ENCODE peak calls at places on chromosomes 13 and 19, in six cellular contexts. C, J, U, L, W and G are unnamed samples.

GRCh38 chr13:46172531-46172991 is 9.4 kb downstream of the LCP1 start:
- DNase-seq in W (no peak), C (no peak), J (no peak), U (no peak), L (no peak), G (no peak)

GRCh38 chr13:41137241-41137640 is 4.6 kb upstream of the KBTBD6 start:
- DNase-seq in J (no peak), L (no peak), U (no peak), W (no peak), C (no peak), G (no peak)

GRCh38 chr13:30705672-30706071 is 29.7 kb upstream of the ALOX5AP start:
- DNase-seq in C (no peak), L (no peak), J (no peak), W (no peak), U (no peak), G (no peak)

GRCh38 chr19:34588249-34588648 is 88.7 kb downstream of the SCGB2B2 start:
- DNase-seq in U (no peak), L (no peak), W (no peak), J (peak), C (no peak), G (no peak)

GRCh38 chr13:72677431-72677830 is 50.0 kb downstream of the MZT1 start:
- DNase-seq in L (no peak), C (no peak), W (no peak), U (no peak), J (no peak), G (no peak)

GRCh38 chr13:39963612-39964011 is 308.1 kb downstream of the COG6 start:
- DNase-seq in U (no peak), J (no peak), L (no peak), C (no peak), W (no peak), G (no peak)

GRCh38 chr19:44685877-44686276 is 13.1 kb upstream of the CEACAM16 start:
- DNase-seq in W (no peak), J (no peak), C (no peak), L (no peak), U (no peak), G (no peak)

GRCh38 chr19:47232422-47233211 is 1.6 kb upstream of the BBC3 start:
- DNase-seq in J (no peak), U (no peak), W (no peak), C (no peak), L (no peak), G (no peak)

GRCh38 chr13:73268306-73268705 is 209.5 kb downstream of the KLF5 start:
- DNase-seq in L (no peak), U (no peak), W (no peak), J (no peak), C (no peak), G (no peak)

GRCh38 chr13:66036024-66036614 is 1194.0 kb downstream of the PCDH9 start:
- DNase-seq in U (no peak), J (no peak), W (peak), C (no peak), L (no peak), G (no peak)

GRCh38 chr13:66689037-66689619 is 541.0 kb downstream of the PCDH9 start:
- DNase-seq in L (no peak), W (no peak), U (no peak), J (no peak), C (no peak), G (no peak)

GRCh38 chr19:39413269-39413902 is 917 bp downstream of the PLEKHG2 start:
- DNase-seq in L (no peak), J (no peak), W (peak), C (peak), U (no peak), G (peak)

GRCh38 chr19:12000152-12000981 is 35.1 kb downstream of the ZNF433 start:
- DNase-seq in U (peak), C (no peak), J (no peak), W (no peak), L (no peak), G (no peak)

GRCh38 chr19:38191747-38192146 is 32.3 kb downstream of the DPF1 start:
- DNase-seq in U (no peak), L (no peak), J (no peak), C (no peak), W (no peak), G (no peak)

GRCh38 chr19:48006762-48007161 is 12.3 kb downstream of the ELSPBP1 start:
- DNase-seq in L (peak), C (peak), J (peak), W (peak), U (no peak), G (peak)

GRCh38 chr19:13959962-13960862 is 7.9 kb downstream of the DCAF15 start:
- DNase-seq in W (peak), U (no peak), C (peak), J (no peak), L (no peak), G (peak)

GRCh38 chr13:68261105-68261504 is 1031.0 kb upstream of the PCDH9 start:
- DNase-seq in L (peak), J (no peak), W (peak), U (no peak), C (peak), G (peak)

GRCh38 chr13:97224544-97225324 is 2.6 kb downstream of the MBNL2 start:
- DNase-seq in U (no peak), J (no peak), L (peak), C (no peak), W (no peak), G (no peak)

GRCh38 chr13:45847554-45848224 is 3.9 kb downstream of the SIAH3 start:
- DNase-seq in C (no peak), L (no peak), J (no peak), U (no peak), W (peak), G (no peak)

GRCh38 chr13:44703371-44703770 is 127.2 kb upstream of the TSC22D1 start:
- DNase-seq in J (no peak), W (no peak), L (no peak), U (no peak), C (no peak), G (no peak)

GRCh38 chr13:94947965-94948371 is 235.6 kb upstream of the SOX21 start:
- DNase-seq in L (no peak), U (no peak), W (no peak), J (no peak), C (no peak), G (no peak)

GRCh38 chr19:30073152-30074000 is 131.3 kb downstream of the URI1 start:
- DNase-seq in L (no peak), U (no peak), W (no peak), J (no peak), C (no peak), G (peak)

GRCh38 chr13:110133425-110134235 is 173.3 kb downstream of the COL4A1 start:
- DNase-seq in C (no peak), J (no peak), W (no peak), L (no peak), U (no peak), G (no peak)

GRCh38 chr13:42991892-42992584 is at the start of gene EPSTI1:
- DNase-seq in J (no peak), W (peak), C (peak), U (no peak), L (no peak), G (peak)

GRCh38 chr19:11033763-11034162 is 55.5 kb upstream of the LDLR start:
- DNase-seq in L (no peak), W (no peak), U (no peak), C (no peak), J (no peak), G (no peak)

GRCh38 chr13:72556945-72557344 is 170.5 kb downstream of the MZT1 start:
- DNase-seq in W (no peak), C (no peak), J (no peak), U (no peak), L (no peak), G (no peak)

GRCh38 chr13:110506859-110507566 is 54.5 kb downstream of the RAB20 start:
- DNase-seq in J (no peak), W (peak), U (no peak), L (no peak), C (no peak), G (no peak)

GRCh38 chr19:17296278-17296677 is 6.9 kb downstream of the ABHD8 start:
- DNase-seq in U (no peak), L (no peak), W (no peak), J (no peak), C (no peak), G (no peak)

GRCh38 chr19:14031719-14032480 is at the start of gene IL27RA:
- DNase-seq in J (no peak), L (peak), U (peak), C (peak), W (peak), G (peak)

GRCh38 chr13:27053235-27053884 is 118.3 kb downstream of the USP12 start:
- DNase-seq in J (no peak), W (peak), U (no peak), L (no peak), C (no peak), G (no peak)

DNA sequence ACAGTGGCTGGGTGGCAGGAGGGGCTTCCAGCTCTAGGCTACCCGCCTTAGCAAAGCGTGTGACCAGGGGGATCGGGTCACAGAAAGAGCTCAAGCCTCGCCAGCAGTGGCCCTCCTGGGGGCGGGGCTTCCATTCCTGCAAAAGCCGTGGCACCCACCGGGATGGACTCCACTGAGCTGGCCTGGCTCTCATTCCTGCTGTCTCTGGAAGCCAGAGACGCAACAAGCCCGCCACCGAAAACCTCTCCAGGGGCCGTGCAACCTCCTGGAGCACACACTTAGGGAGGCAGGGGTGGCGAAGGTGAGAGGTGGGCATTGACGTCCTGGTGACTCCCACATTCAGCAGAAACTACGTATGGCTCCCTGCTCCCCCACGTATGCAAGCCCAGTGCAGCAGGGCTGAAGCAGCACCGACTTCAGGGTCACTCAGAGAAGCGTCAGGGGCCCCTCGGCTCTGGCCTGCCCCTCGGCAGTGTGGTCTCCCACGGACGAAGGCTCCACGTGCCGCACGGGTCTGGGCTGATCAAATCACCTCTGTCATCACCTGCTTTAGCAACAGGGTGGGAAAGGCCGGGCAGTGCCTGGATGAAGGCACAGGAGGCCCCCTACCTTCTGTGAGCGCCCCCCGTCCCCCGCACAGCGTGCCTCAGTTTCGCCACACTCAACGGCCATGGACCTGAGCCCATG is 3.1 kb downstream of the C19orf25 start:
- DNase-seq in U (no peak), W (no peak), J (no peak), L (no peak), C (no peak), G (no peak)
- TF ChIP-seq ATF3 in U (no peak), W (no peak), J (no peak), L (no peak), C (no peak), G (no peak)

GRCh38 chr19:19271828-19272599 is 1.1 kb downstream of the TM6SF2 start:
- DNase-seq in C (no peak), U (no peak), W (no peak), J (no peak), L (no peak), G (no peak)

GRCh38 chr19:19270749-19271571 is 2.1 kb downstream of the TM6SF2 start:
- DNase-seq in J (no peak), U (no peak), C (no peak), L (no peak), W (no peak), G (no peak)

GRCh38 chr19:19268453-19269385 is 4.4 kb downstream of the TM6SF2 start:
- DNase-seq in C (no peak), U (no peak), L (no peak), J (no peak), W (no peak), G (no peak)

GRCh38 chr19:19267305-19267704 is 5.8 kb downstream of the TM6SF2 start:
- DNase-seq in C (no peak), J (no peak), U (no peak), W (no peak), L (no peak), G (no peak)

DNA sequence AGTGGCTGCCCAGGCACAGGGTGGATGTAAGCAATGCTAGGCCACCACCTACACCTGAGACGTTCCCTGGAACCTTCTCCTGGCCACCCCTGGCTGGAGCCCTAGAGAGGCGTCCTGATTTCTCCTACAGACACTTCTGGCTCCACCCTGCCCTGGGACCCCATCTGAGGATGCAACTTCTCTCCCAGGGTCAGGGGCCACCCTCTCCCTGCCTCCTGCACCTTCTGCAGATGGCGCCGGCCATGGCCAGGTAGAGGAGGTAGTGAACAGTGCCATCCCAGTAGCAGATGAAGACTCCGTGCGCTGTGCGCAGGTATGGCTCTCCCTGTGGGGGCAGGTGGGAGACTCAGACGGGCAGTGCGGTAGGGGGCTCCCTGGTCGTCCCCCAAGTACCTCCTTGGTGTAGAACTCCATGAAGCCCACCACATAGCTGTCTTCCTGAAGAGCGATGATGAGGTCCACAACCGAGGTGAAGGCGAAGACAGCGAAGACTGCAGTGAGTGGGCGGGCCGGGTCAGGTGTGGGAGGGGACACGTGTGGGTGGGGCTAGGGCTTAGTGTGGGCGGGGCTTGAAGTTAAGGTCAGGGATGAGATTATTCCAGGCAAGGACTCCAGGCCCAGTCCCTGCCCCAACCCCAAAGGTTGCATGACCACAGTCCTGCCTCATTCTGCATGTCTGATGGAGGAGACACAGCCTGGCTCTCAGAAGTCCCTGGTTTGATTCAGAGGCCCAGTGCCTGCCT is 3.0 kb downstream of the TM6SF2 start:
- DNase-seq in C (peak), U (no peak), J (no peak), L (no peak), W (peak), G (peak)
- TF ChIP-seq ATF3 in C (no peak), U (no peak), J (no peak), L (no peak), W (no peak), G (no peak)

DNA sequence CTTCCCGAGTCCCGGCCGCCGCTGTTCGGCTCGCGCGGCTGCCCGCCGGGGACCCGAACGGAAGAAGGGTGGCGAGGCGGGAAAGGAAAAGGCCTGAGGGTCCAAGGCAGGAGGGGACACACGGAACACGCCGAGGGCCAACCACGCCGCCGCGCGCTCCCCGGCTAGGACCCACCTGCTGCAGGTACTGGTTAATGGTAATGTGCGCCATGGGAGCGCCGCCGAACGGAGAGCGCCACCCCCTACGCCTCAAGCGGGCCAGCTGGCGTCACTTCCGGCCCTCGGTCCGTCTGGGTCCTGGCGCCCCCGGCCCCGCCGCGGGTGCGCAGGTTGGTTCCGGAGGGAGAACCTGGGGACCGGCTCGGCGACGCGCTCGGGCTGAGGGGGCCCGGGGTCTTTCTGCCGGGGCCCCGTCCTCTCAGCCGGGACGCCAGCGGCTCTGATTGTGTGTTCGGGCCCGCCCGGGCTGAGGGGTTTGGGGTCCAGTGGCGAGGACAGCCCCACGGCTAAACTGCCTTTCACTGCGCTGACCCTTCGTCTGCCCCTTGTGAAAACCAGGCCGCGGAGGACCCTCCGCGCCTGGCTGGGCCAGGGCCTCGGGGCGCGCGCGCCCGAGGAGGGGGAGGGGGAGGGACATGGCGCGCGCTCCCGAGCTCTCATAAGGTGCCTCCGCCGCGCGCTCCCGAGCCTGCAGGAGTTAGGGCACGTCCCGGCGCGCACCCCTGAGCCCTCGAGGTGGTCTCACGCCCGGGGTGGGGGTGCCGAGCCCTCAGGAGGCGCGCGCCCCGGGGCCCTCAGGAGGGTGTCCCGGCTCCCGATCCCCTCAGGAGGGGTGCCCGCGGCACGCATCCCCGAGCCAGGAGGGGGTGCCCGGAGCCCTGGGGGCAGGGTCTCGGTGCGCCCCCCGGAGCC is at the start of gene PCID2:
- DNase-seq in L (peak), U (peak), J (peak), W (peak), C (peak), G (peak)
- TF ChIP-seq ATF3 in L (peak), U (no peak), J (no peak), W (peak), C (no peak), G (no peak)

DNA sequence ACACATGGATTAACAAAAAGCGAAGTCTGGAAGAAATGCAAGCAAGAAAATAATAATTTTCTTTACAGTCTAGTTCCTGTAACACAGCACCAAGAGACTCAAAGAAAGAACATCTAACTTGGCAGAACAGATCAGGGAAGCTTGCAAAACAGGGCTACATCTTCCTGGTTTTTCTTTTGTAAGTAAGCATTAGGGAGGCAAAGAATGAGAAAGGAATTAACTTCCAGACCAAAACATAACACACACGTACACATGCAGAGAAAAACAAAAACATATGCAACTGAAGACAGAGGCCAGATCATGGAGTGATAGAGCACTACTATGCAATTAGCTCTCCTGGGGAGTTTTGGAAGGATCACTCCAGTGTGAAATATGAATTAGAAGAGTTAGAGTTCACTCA is 120.5 kb downstream of the DIAPH3 start:
- DNase-seq in W (no peak), U (no peak), J (no peak), C (no peak), L (no peak), G (no peak)
- TF ChIP-seq ATF3 in W (no peak), U (no peak), J (no peak), C (no peak), L (no peak), G (no peak)